ENCODE peak calls at places on chromosome 1, in seven cellular contexts. One of them, this sample, is unnamed.

GRCh38 chr1:228140724-228141081 is 624 bp downstream of the GUK1 start:
- DNase-seq in hippocampal formation: no peak
- DNase-seq in RCC 7860: no peak
- DNase-seq in AML-193: no peak
- DNase-seq in stimulated activated CD4-positive, alpha-beta T cell treated with anti-CD3 and anti-CD28 coated beads, Interleukin-2, amount 100 ng/mL, for 24 hours: no peak
- DNase-seq in SW480: no peak
- DNase-seq in progenitor cell of endocrine pancreas: no peak
- DNase-seq in this sample: no peak

GRCh38 chr1:59477286-59477685 is 180.4 kb downstream of the FGGY start:
- DNase-seq in hippocampal formation: no peak
- DNase-seq in SW480: peak
- DNase-seq in stimulated activated CD4-positive, alpha-beta T cell treated with anti-CD3 and anti-CD28 coated beads, Interleukin-2, amount 100 ng/mL, for 24 hours: peak
- DNase-seq in RCC 7860: peak
- DNase-seq in progenitor cell of endocrine pancreas: no peak
- DNase-seq in AML-193: no peak
- DNase-seq in this sample: no peak

GRCh38 chr1:25568090-25568833 is 24.9 kb downstream of the LDLRAP1 start:
- DNase-seq in RCC 7860: peak
- DNase-seq in AML-193: no peak
- DNase-seq in progenitor cell of endocrine pancreas: no peak
- DNase-seq in stimulated activated CD4-positive, alpha-beta T cell treated with anti-CD3 and anti-CD28 coated beads, Interleukin-2, amount 100 ng/mL, for 24 hours: no peak
- DNase-seq in SW480: peak
- DNase-seq in hippocampal formation: peak
- DNase-seq in this sample: no peak

GRCh38 chr1:1080122-1080753 is 6.1 kb upstream of the RNF223 start:
- DNase-seq in hippocampal formation: peak
- DNase-seq in AML-193: no peak
- DNase-seq in RCC 7860: peak
- DNase-seq in stimulated activated CD4-positive, alpha-beta T cell treated with anti-CD3 and anti-CD28 coated beads, Interleukin-2, amount 100 ng/mL, for 24 hours: no peak
- DNase-seq in progenitor cell of endocrine pancreas: no peak
- DNase-seq in SW480: peak
- DNase-seq in this sample: peak

GRCh38 chr1:191671236-191671635 is 487.0 kb upstream of the RGS18 start:
- DNase-seq in hippocampal formation: no peak
- DNase-seq in SW480: no peak
- DNase-seq in stimulated activated CD4-positive, alpha-beta T cell treated with anti-CD3 and anti-CD28 coated beads, Interleukin-2, amount 100 ng/mL, for 24 hours: no peak
- DNase-seq in RCC 7860: no peak
- DNase-seq in AML-193: no peak
- DNase-seq in progenitor cell of endocrine pancreas: no peak
- DNase-seq in this sample: no peak

GRCh38 chr1:66342707-66343106 is 191.2 kb upstream of the SGIP1 start:
- DNase-seq in SW480: no peak
- DNase-seq in RCC 7860: no peak
- DNase-seq in hippocampal formation: no peak
- DNase-seq in stimulated activated CD4-positive, alpha-beta T cell treated with anti-CD3 and anti-CD28 coated beads, Interleukin-2, amount 100 ng/mL, for 24 hours: no peak
- DNase-seq in progenitor cell of endocrine pancreas: no peak
- DNase-seq in AML-193: no peak
- DNase-seq in this sample: no peak

GRCh38 chr1:46677339-46677738 is 5.7 kb downstream of the TEX38 start:
- DNase-seq in progenitor cell of endocrine pancreas: no peak
- DNase-seq in AML-193: no peak
- DNase-seq in hippocampal formation: no peak
- DNase-seq in RCC 7860: no peak
- DNase-seq in SW480: no peak
- DNase-seq in stimulated activated CD4-positive, alpha-beta T cell treated with anti-CD3 and anti-CD28 coated beads, Interleukin-2, amount 100 ng/mL, for 24 hours: no peak
- DNase-seq in this sample: no peak

GRCh38 chr1:60657926-60658325 is 424.4 kb upstream of the NFIA start:
- DNase-seq in hippocampal formation: peak
- DNase-seq in SW480: no peak
- DNase-seq in stimulated activated CD4-positive, alpha-beta T cell treated with anti-CD3 and anti-CD28 coated beads, Interleukin-2, amount 100 ng/mL, for 24 hours: no peak
- DNase-seq in progenitor cell of endocrine pancreas: no peak
- DNase-seq in AML-193: no peak
- DNase-seq in RCC 7860: no peak
- DNase-seq in this sample: peak

This sample was measured in NCI-H146.